ENCODE peak calls at places on chromosomes 13 and 19, in nine cellular contexts. C is left ventricle myocardium inferior; K is Caco-2; Z is tibial nerve; R is OCI-LY7; V is fibroblast of mammary gland; T is right lobe of liver; U is CD8-positive, alpha-beta T cell; Q is psoas muscle. D is an unnamed sample.

GRCh38 chr13:111398196-111398595 is 77.8 kb downstream of the TEX29 start:
- DNase-seq in K (no peak), Q (no peak), C (no peak), R (no peak), T (no peak), U (no peak), V (no peak), Z (no peak), D (no peak)

GRCh38 chr13:108996430-108996829 is 367.0 kb downstream of the MYO16 start:
- DNase-seq in U (no peak), R (no peak), K (no peak), Q (no peak), Z (no peak), T (no peak), V (no peak), C (no peak), D (no peak)

GRCh38 chr19:17475541-17476115 is 5.3 kb downstream of the SLC27A1 start:
- DNase-seq in V (peak), C (peak), Q (peak), R (no peak), T (no peak), Z (peak), U (no peak), K (no peak), D (peak)

GRCh38 chr13:31200636-31200970 is 828 bp downstream of the B3GLCT start:
- DNase-seq in V (no peak), K (peak), Z (no peak), R (peak), U (peak), C (peak), T (peak), Q (peak), D (no peak)

GRCh38 chr19:40165362-40165937 is 25.8 kb upstream of the MAP3K10 start:
- DNase-seq in R (peak), C (peak), U (peak), Q (peak), V (peak), Z (no peak), T (no peak), K (peak), D (peak)

GRCh38 chr13:110465696-110466095 is 95.8 kb downstream of the RAB20 start:
- DNase-seq in T (no peak), Q (no peak), K (no peak), C (no peak), Z (no peak), V (no peak), R (no peak), U (no peak), D (no peak)

GRCh38 chr19:9936151-9937000 is at the start of gene OLFM2:
- DNase-seq in R (no peak), K (peak), C (peak), V (no peak), Z (no peak), Q (peak), T (no peak), U (no peak), D (no peak)

GRCh38 chr13:22589880-22590279 is 590.9 kb upstream of the SGCG start:
- DNase-seq in Q (no peak), R (no peak), K (no peak), U (no peak), C (no peak), V (no peak), Z (no peak), T (no peak), D (no peak)

GRCh38 chr19:58166708-58167280 is 16.1 kb upstream of the ZNF274 start:
- DNase-seq in Q (no peak), T (no peak), C (no peak), V (peak), R (no peak), K (no peak), Z (no peak), U (no peak), D (no peak)

DNA sequence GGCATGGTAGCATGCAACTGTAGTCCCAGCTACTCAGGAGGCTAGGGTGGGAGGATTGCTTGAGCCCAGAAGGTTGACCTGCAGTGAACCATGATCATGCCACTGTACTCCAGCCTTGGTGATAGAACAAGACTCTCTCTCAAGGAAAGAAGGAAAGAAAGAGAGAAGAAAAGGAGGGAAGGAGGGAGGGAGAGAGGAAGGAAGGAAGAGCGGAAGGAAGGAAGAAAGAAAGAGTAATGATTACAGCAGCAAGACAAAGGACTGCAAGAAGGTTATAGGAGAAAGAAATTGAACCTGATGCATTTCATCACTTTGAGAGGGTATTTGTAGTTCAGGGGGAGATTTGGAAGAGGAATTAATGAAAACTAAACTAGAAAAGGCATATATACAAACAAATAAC is 155.7 kb downstream of the LACC1 start:
- DNase-seq in U (no peak), T (no peak), V (no peak), Q (no peak), C (no peak), K (no peak), R (no peak), Z (no peak), D (no peak)
- TF ChIP-seq CTCF in U (no peak), T (no peak), V (no peak), Q (no peak), C (no peak), K (no peak), R (no peak), Z (no peak), D (no peak)

GRCh38 chr19:4120933-4121612 is 2.8 kb downstream of the MAP2K2 start:
- DNase-seq in C (no peak), Z (no peak), T (no peak), Q (no peak), K (no peak), U (no peak), R (no peak), V (no peak), D (no peak)

GRCh38 chr19:4121815-4122214 is 2.1 kb downstream of the MAP2K2 start:
- DNase-seq in V (no peak), R (no peak), K (no peak), Z (no peak), Q (no peak), U (no peak), T (no peak), C (no peak), D (no peak)

GRCh38 chr19:4124638-4125037 is 716 bp upstream of the MAP2K2 start:
- DNase-seq in Z (no peak), T (no peak), R (no peak), U (no peak), C (no peak), K (no peak), V (no peak), Q (no peak), D (no peak)

GRCh38 chr19:4122480-4122879 is 1.4 kb downstream of the MAP2K2 start:
- DNase-seq in Z (no peak), T (no peak), K (no peak), Q (no peak), V (no peak), C (no peak), U (no peak), R (no peak), D (no peak)

DNA sequence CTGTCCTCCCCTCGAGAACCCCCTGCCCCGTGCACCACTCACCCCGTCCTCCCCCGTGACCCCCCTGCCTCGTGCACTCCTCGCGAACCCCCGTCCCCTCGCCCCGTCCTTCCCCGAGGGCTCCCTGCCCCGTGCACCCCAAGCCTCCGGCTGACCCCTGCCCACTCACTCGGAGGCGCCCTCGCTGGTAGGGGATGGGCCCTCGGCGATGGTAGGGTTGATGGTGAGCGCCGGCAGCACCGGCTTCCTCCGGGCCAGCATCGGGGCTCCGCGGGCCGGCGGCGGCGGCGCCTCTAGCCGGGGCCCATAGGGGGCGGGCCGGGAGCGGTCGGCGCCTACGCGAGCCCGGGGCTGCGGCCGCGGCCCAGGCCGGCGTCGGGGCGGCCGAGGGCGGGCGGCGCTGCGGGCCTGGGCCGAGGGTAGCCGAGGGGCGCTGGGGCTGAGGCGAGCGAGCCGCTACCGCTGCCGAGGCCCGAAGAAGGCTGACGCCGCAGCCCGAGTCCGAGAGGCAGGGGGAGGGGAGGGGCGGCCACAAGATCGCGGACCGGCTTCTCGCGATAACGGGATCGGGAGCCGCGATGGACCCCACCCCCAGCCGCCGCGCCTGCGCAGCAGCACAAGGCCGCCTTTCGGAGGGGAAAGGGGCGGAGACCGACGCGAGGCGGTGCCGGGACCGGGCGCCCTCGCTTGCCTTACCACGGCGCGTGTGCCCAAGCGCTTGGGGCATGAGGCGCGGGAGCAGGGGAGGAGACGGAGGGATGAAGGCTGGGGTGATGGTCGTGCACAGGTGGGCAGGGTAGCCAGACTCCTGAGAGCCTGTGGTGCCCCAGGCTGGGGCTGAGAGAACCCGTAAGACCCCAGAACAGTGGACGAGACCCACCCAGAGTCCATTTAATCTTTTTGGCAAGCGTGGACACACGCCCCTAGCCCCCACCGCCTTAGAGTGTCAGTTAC is at the start of gene MAP2K2:
- DNase-seq in C (peak), V (peak), R (peak), Z (peak), Q (peak), T (peak), K (peak), U (peak), D (peak)
- TF ChIP-seq CTCF in C (no peak), V (no peak), R (no peak), Z (no peak), Q (no peak), T (no peak), K (no peak), U (no peak), D (no peak)

DNA sequence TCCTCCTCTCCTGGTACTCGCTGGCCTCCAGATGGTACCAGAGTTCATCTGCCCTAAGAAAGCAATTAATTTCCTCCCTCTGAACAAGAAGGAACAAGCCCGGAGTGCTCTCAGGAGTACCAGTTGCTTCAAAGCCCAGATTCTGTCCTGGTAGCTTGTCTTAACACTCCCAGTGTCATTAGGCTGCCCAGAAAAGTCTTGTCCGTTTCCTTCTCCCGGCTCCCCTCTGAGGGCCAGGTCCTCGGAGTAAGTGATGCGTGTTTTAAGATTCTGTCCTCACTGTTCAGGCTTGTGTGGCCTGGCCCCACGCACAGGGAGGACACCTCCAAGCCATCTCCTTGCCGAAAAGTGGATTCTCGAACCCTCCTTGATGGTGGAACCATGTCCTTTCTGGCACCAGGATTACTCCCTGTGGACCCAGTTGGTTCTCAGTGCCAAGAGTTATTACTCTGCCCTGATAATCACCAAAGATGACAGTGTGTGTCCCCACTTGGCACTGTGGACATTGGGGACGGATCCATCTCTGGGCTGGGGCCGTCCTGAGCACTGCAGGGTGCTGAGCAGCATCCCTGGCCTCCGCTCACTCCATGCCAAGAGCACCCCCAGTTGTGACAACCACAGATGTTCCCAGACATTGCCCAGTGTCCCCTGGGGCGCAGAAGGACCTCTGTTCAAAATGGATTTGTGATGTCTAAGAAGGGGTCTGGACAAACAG is 52.5 kb downstream of the RFX2 start:
- DNase-seq in R (no peak), Q (no peak), T (no peak), V (no peak), C (no peak), K (no peak), Z (no peak), U (no peak), D (no peak)
- TF ChIP-seq CTCF in R (no peak), Q (no peak), T (no peak), V (no peak), C (no peak), K (no peak), Z (no peak), U (no peak), D (no peak)

DNA sequence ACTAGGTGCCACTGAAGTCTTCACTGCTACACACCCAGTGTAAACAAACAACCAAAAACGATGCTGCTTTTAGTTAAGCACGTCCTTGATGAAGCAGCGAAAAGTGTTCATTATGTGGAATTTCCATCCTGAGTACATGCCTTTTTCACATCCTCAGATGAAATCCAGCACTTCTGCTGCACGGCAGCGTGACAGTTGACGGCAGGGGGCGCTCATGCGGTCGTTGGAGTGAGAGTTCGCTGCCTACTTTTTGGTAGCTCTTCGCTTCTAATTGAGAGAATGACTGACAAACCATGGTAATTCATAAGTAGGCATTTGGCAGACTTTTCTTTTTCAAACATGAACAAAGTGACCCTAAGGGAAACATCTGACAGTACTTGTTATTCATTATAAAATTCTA is 1124.9 kb downstream of the EFNB2 start:
- DNase-seq in Q (peak), C (peak), T (peak), V (peak), R (no peak), Z (peak), U (no peak), K (peak), D (no peak)
- TF ChIP-seq CTCF in Q (peak), C (peak), T (peak), V (peak), R (peak), Z (peak), U (no peak), K (peak), D (peak)

GRCh38 chr19:14118165-14119051 is 846 bp upstream of the PRKACA start:
- DNase-seq in C (peak), R (no peak), K (no peak), V (peak), T (peak), U (no peak), Z (peak), Q (peak), D (peak)
- TF ChIP-seq CTCF in C (no peak), R (no peak), K (no peak), V (no peak), T (no peak), U (no peak), Z (no peak), Q (no peak), D (no peak)

GRCh38 chr19:32719611-32720059 is at the start of gene TDRD12:
- DNase-seq in Q (no peak), R (no peak), U (no peak), K (peak), T (no peak), Z (no peak), C (no peak), V (no peak), D (no peak)
- TF ChIP-seq CTCF in Q (no peak), R (peak), U (no peak), K (no peak), T (no peak), Z (no peak), C (no peak), V (no peak), D (no peak)

GRCh38 chr13:114025432-114026127 is 51.7 kb upstream of the C13orf46 start:
- DNase-seq in C (no peak), R (peak), T (peak), K (no peak), V (peak), Z (no peak), Q (peak), U (no peak), D (no peak)
- TF ChIP-seq CTCF in C (no peak), R (no peak), T (no peak), K (no peak), V (peak), Z (no peak), Q (no peak), U (no peak), D (no peak)

GRCh38 chr19:46635920-46636761 is at the start of gene GNG8:
- DNase-seq in T (no peak), Q (no peak), V (no peak), K (peak), R (no peak), Z (no peak), C (no peak), U (no peak), D (no peak)
- TF ChIP-seq CTCF in T (no peak), Q (no peak), V (no peak), K (no peak), R (no peak), Z (no peak), C (no peak), U (no peak), D (no peak)

D was measured in CD14-positive monocyte.